ENCODE peak calls at places on chromosomes 3 and 15, in nine cellular contexts. G is fibroblast of lung; F is amniotic stem cell; W is H9; L is stimulated activated CD4-positive, alpha-beta T cell treated with anti-CD3 and anti-CD28 coated beads, Interleukin-12 subunit alpha, Interleukin-12 subunit beta, amount 100 ng/mL, for 48 hours; M is ELF-1; B is activated naive CD8-positive, alpha-beta T cell treated with anti-CD3 and anti-CD28 coated beads for 36 hours; Z is Calu3; X is naive thymus-derived CD8-positive, alpha-beta T cell. V is an unnamed sample.

GRCh38 chr3:86938706-86939105 is 52.2 kb downstream of the VGLL3 start:
- DNase-seq in G (peak; percentile 79), F (no peak), W (no peak), L (no peak), M (no peak), B (no peak), Z (no peak), X (no peak), V (no peak)

GRCh38 chr3:71874618-71875017 is 89.7 kb upstream of the PROK2 start:
- DNase-seq in G (no peak), F (no peak), W (no peak), L (no peak), M (no peak), B (no peak), Z (no peak), X (no peak), V (no peak)

GRCh38 chr3:189419022-189419421 is 212.2 kb upstream of the TP63 start:
- DNase-seq in G (no peak), F (no peak), W (no peak), L (no peak), M (no peak), B (no peak), Z (no peak), X (no peak), V (no peak)

GRCh38 chr3:4738737-4739274 is 240.4 kb upstream of the BHLHE40 start:
- DNase-seq in G (no peak), F (no peak), W (no peak), L (no peak), M (no peak), B (peak; percentile 17), Z (no peak), X (no peak), V (no peak)

GRCh38 chr3:60948488-60948887 is 302.8 kb downstream of the FHIT start:
- DNase-seq in G (peak; percentile 13), F (no peak), W (no peak), L (no peak), M (no peak), B (no peak), Z (no peak), X (peak; percentile 1), V (no peak)

GRCh38 chr15:62782100-62782791 is 260.3 kb upstream of the TPM1 start:
- DNase-seq in G (peak; percentile 81), F (peak; percentile 78), W (peak; percentile 62), L (no peak), M (peak; percentile 76), B (no peak), Z (peak; percentile 83), X (no peak), V (peak; percentile 57)

GRCh38 chr3:168002786-168003368 is 92.8 kb downstream of the GOLIM4 start:
- DNase-seq in G (peak; percentile 72), F (no peak), W (no peak), L (no peak), M (no peak), B (no peak), Z (peak; percentile 16), X (no peak), V (no peak)

GRCh38 chr3:71787851-71788405 is 3.0 kb upstream of the PROK2 start:
- DNase-seq in G (no peak), F (no peak), W (no peak), L (no peak), M (no peak), B (no peak), Z (no peak), X (no peak), V (no peak)

GRCh38 chr3:125140011-125140813 is 72.3 kb downstream of the SLC12A8 start:
- DNase-seq in G (peak; percentile 90), F (peak; percentile 36), W (no peak), L (no peak), M (no peak), B (no peak), Z (no peak), X (no peak), V (no peak)

V was measured in iPS DF 19.7.